ENCODE peak calls at places on chromosomes 4 and X, in five cellular contexts. One of them, this sample, is unnamed. For H3K36me3, the result is how much of the 10 kb centered on the place peaks cover.

GRCh38 chr4:46946914-46947313 is 37.9 kb upstream of the COX7B2 start:
- DNase-seq in BJ: no peak
- DNase-seq in Peyer's patch: no peak
- DNase-seq in GM23248: peak
- DNase-seq in transverse colon: no peak
- DNase-seq in this sample: no peak

GRCh38 chr4:8532245-8532781 is 47.9 kb upstream of the GPR78 start:
- DNase-seq in transverse colon: no peak
- DNase-seq in Peyer's patch: no peak
- DNase-seq in GM23248: no peak
- DNase-seq in BJ: no peak
- DNase-seq in this sample: peak

GRCh38 chr4:82611982-82612381 is 50.2 kb upstream of the TMEM150C start:
- DNase-seq in transverse colon: no peak
- DNase-seq in Peyer's patch: no peak
- DNase-seq in BJ: no peak
- DNase-seq in GM23248: no peak
- DNase-seq in this sample: no peak

GRCh38 chr4:184664445-184665210 is 15.1 kb downstream of the PRIMPOL start:
- DNase-seq in BJ: no peak
- DNase-seq in Peyer's patch: no peak
- DNase-seq in GM23248: peak
- DNase-seq in transverse colon: no peak
- DNase-seq in this sample: peak

GRCh38 chrX:96405842-96406241 is 278.8 kb upstream of the DIAPH2 start:
- DNase-seq in GM23248: no peak
- DNase-seq in transverse colon: no peak
- DNase-seq in BJ: no peak
- DNase-seq in Peyer's patch: no peak
- DNase-seq in this sample: no peak

GRCh38 chrX:22534643-22535042 is 261.9 kb downstream of the CBLL2 start:
- DNase-seq in GM23248: peak
- DNase-seq in transverse colon: peak
- DNase-seq in Peyer's patch: no peak
- DNase-seq in BJ: peak
- DNase-seq in this sample: no peak

GRCh38 chrX:19017271-19017670 is 33.4 kb upstream of the PHKA2 start:
- DNase-seq in GM23248: peak
- DNase-seq in transverse colon: no peak
- DNase-seq in BJ: no peak
- DNase-seq in Peyer's patch: no peak
- DNase-seq in this sample: peak

GRCh38 chrX:113741744-113742143 is 842.1 kb upstream of the HTR2C start:
- DNase-seq in GM23248: peak
- DNase-seq in BJ: no peak
- DNase-seq in transverse colon: no peak
- DNase-seq in Peyer's patch: no peak
- DNase-seq in this sample: peak

GRCh38 chrX:69238153-69238959 is 73.1 kb upstream of the PJA1 start:
- DNase-seq in transverse colon: no peak
- DNase-seq in GM23248: peak
- DNase-seq in Peyer's patch: no peak
- DNase-seq in BJ: no peak
- DNase-seq in this sample: no peak

GRCh38 chr4:77169496-77169895 is 12.5 kb downstream of the CCNG2 start:
- DNase-seq in transverse colon: no peak
- DNase-seq in GM23248: peak
- DNase-seq in BJ: no peak
- DNase-seq in Peyer's patch: no peak
- DNase-seq in this sample: no peak

GRCh38 chr4:77163636-77164035 is 6.6 kb downstream of the CCNG2 start:
- DNase-seq in BJ: no peak
- DNase-seq in transverse colon: no peak
- DNase-seq in GM23248: no peak
- DNase-seq in Peyer's patch: no peak
- DNase-seq in this sample: no peak

GRCh38 chr4:77170926-77171325 is 13.9 kb downstream of the CCNG2 start:
- DNase-seq in transverse colon: no peak
- DNase-seq in BJ: no peak
- DNase-seq in Peyer's patch: no peak
- DNase-seq in GM23248: no peak
- DNase-seq in this sample: no peak

GRCh38 chr4:77167173-77167572 is 10.2 kb downstream of the CCNG2 start:
- DNase-seq in BJ: no peak
- DNase-seq in GM23248: no peak
- DNase-seq in transverse colon: no peak
- DNase-seq in Peyer's patch: no peak
- DNase-seq in this sample: no peak

DNA sequence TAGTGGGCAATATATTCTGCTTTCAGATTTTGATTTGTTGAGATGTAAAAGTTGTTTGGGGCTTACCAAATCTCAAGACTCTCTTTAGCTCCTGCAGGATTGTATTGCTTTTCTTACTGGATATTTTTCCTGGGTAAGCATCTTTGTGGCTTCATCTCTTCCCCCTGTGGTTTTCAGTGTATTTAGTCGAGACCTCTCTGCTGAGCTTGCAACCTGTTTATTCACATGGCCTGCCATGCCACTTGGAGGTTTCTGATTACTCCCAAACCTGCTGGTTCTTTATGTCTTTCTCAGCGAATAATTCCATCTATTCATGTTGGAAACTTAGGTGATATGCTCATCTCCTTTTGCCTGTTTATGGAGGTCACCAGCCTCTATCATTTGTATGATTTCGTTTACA is 10.9 kb downstream of the CCNG2 start:
- DNase-seq in GM23248: no peak
- DNase-seq in BJ: no peak
- DNase-seq in transverse colon: no peak
- DNase-seq in Peyer's patch: no peak
- DNase-seq in this sample: no peak
- H3K36me3 ChIP-seq in GM23248: half or more
- H3K36me3 ChIP-seq in BJ: under half
- H3K36me3 ChIP-seq in transverse colon: under half
- H3K36me3 ChIP-seq in Peyer's patch: under half
- H3K36me3 ChIP-seq in this sample: under half

GRCh38 chr4:10089346-10089745 is 27.3 kb downstream of the WDR1 start:
- DNase-seq in BJ: no peak
- DNase-seq in Peyer's patch: no peak
- DNase-seq in GM23248: peak
- DNase-seq in transverse colon: peak
- DNase-seq in this sample: peak
- H3K36me3 ChIP-seq in BJ: half or more
- H3K36me3 ChIP-seq in Peyer's patch: under half
- H3K36me3 ChIP-seq in GM23248: half or more
- H3K36me3 ChIP-seq in transverse colon: half or more
- H3K36me3 ChIP-seq in this sample: under half

DNA sequence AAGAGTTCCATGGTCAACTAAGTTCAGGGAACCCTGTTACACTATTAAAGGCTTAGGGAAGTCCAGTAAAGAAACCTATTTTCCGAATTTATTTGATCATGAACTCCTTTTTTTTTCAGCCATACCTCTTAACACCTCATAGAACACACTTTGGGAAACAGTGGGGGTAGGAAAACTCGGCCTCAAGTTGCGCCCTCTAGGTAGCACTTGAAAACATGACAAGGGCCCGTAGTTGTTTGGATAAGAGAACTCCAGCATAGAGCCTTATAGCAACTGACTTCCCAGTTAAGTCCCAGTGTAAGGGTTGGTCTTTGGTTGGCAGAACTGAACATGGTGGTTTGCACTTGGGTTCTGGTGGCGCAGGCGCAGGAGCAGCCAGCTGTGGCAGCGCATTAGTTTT is 14.4 kb downstream of the OGT start:
- DNase-seq in GM23248: no peak
- DNase-seq in Peyer's patch: no peak
- DNase-seq in BJ: no peak
- DNase-seq in transverse colon: no peak
- DNase-seq in this sample: no peak
- H3K36me3 ChIP-seq in GM23248: under half
- H3K36me3 ChIP-seq in Peyer's patch: under half
- H3K36me3 ChIP-seq in BJ: under half
- H3K36me3 ChIP-seq in transverse colon: under half
- H3K36me3 ChIP-seq in this sample: under half

GRCh38 chr4:55884851-55885219 is 31.4 kb downstream of the EXOC1 start:
- DNase-seq in transverse colon: no peak
- DNase-seq in GM23248: no peak
- DNase-seq in BJ: no peak
- DNase-seq in Peyer's patch: no peak
- DNase-seq in this sample: no peak

GRCh38 chr4:55879224-55879623 is 25.8 kb downstream of the EXOC1 start:
- DNase-seq in Peyer's patch: no peak
- DNase-seq in transverse colon: no peak
- DNase-seq in GM23248: no peak
- DNase-seq in BJ: no peak
- DNase-seq in this sample: no peak

GRCh38 chr4:55884093-55884850 is 30.8 kb downstream of the EXOC1 start:
- DNase-seq in GM23248: no peak
- DNase-seq in Peyer's patch: no peak
- DNase-seq in transverse colon: no peak
- DNase-seq in BJ: no peak
- DNase-seq in this sample: no peak

GRCh38 chr4:55876387-55876786 is 22.9 kb downstream of the EXOC1 start:
- DNase-seq in Peyer's patch: no peak
- DNase-seq in GM23248: no peak
- DNase-seq in transverse colon: no peak
- DNase-seq in BJ: no peak
- DNase-seq in this sample: no peak

DNA sequence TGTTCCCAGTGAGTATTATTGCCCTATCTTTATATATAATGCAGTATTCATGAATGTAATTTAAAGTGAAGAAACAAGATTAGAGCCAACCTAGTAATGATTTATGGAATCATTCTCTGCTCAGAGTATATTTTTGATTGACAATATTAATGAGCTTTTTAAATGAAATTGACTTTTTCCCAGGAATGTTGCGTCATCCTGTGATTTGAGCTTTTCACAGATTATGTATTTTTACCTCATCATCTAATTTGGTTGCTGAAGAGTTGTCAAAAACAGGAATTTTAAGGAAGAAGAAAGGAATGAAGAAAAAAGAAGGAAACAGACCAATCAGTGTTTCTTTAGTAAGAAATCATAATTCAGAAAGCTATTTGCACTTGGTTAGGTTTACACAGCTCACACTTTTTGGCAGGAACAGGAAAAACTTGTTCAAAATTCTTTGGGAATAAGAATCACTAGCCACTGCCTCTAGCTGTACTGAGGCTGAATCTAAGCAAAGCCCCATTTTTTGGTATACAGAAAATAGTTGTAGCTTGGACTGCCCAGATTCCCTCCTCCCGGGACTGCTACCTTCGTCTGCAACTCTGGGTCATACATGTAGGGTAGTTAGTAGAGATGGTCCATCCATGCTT is 27.3 kb downstream of the EXOC1 start:
- DNase-seq in Peyer's patch: no peak
- DNase-seq in GM23248: no peak
- DNase-seq in transverse colon: no peak
- DNase-seq in BJ: no peak
- DNase-seq in this sample: no peak
- H3K36me3 ChIP-seq in Peyer's patch: under half
- H3K36me3 ChIP-seq in GM23248: half or more
- H3K36me3 ChIP-seq in transverse colon: under half
- H3K36me3 ChIP-seq in BJ: under half
- H3K36me3 ChIP-seq in this sample: under half

DNA sequence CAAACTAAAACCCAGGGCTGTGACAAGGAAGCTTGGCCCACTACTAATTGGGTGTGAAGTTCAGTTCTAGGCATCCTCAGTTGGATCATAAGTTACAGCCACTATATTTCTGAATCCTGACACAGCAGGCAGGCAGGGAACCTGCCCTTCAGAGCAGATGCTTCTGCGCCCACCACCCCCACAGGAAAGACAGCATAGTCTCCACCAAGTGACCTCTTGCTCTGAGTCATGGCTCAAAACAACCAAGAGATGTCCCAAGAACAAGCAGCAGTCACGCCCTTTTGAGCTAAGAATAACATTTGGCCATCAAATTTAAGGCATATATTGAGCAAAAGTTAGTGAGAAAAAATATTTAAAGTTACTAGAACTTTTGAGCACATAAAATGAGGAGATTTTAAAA is 170.7 kb upstream of the SMARCAD1 start:
- DNase-seq in GM23248: peak
- DNase-seq in Peyer's patch: no peak
- DNase-seq in transverse colon: no peak
- DNase-seq in BJ: no peak
- DNase-seq in this sample: no peak
- H3K36me3 ChIP-seq in GM23248: under half
- H3K36me3 ChIP-seq in Peyer's patch: under half
- H3K36me3 ChIP-seq in transverse colon: under half
- H3K36me3 ChIP-seq in BJ: under half
- H3K36me3 ChIP-seq in this sample: under half

DNA sequence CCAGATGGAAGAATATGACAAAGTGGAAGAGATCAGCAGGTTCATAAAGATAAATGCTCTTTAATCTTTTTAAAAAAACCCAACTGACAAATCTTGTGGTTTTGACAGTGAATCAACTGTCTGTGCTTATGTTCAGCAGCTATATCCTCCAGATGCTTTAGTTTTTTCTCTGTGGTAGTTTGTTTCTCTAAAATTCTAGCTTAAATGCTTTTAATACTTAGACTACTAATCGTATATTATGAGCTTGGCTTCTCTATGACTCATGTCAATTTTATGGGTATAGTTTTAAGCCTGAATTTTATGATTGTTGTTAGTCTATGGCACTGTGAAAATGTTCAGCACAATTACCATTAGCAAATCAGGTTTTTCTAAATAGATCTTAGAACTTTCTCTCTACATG is 13.0 kb downstream of the HHIP start:
- DNase-seq in BJ: peak
- DNase-seq in GM23248: no peak
- DNase-seq in transverse colon: no peak
- DNase-seq in Peyer's patch: no peak
- DNase-seq in this sample: no peak
- H3K36me3 ChIP-seq in BJ: under half
- H3K36me3 ChIP-seq in GM23248: under half
- H3K36me3 ChIP-seq in transverse colon: under half
- H3K36me3 ChIP-seq in Peyer's patch: under half
- H3K36me3 ChIP-seq in this sample: under half

GRCh38 chr4:150961566-150961965 is 53.5 kb downstream of the LRBA start:
- DNase-seq in transverse colon: no peak
- DNase-seq in GM23248: no peak
- DNase-seq in BJ: no peak
- DNase-seq in Peyer's patch: no peak
- DNase-seq in this sample: no peak
- H3K36me3 ChIP-seq in transverse colon: under half
- H3K36me3 ChIP-seq in GM23248: under half
- H3K36me3 ChIP-seq in BJ: under half
- H3K36me3 ChIP-seq in Peyer's patch: under half
- H3K36me3 ChIP-seq in this sample: under half

GRCh38 chr4:77877167-77877566 is 14.5 kb downstream of the MRPL1 start:
- DNase-seq in BJ: no peak
- DNase-seq in GM23248: no peak
- DNase-seq in Peyer's patch: no peak
- DNase-seq in transverse colon: no peak
- DNase-seq in this sample: no peak
- H3K36me3 ChIP-seq in BJ: under half
- H3K36me3 ChIP-seq in GM23248: under half
- H3K36me3 ChIP-seq in Peyer's patch: under half
- H3K36me3 ChIP-seq in transverse colon: under half
- H3K36me3 ChIP-seq in this sample: under half

This sample was measured in Caco-2.